ENCODE peak calls at places on chromosomes 16 and 17, in nine cellular contexts. One of them, this sample, is unnamed.

GRCh38 chr16:17497648-17498047 is 26.9 kb upstream of the XYLT1 start:
- DNase-seq in activated T-helper 1 cell treated with anti-CD3 and anti-CD28 coated beads, Interleukin-2, amount 50 U/mL, for 16 hours: no peak
- DNase-seq in tibial artery: no peak
- DNase-seq in D341Med: no peak
- DNase-seq in GM04504: no peak
- DNase-seq in NCI-H1048: no peak
- DNase-seq in bronchial epithelial cell: no peak
- DNase-seq in H9: no peak
- DNase-seq in SK-N-MC: no peak
- DNase-seq in this sample: no peak

GRCh38 chr17:76262732-76263344 is 2.3 kb upstream of the UBALD2 start:
- DNase-seq in activated T-helper 1 cell treated with anti-CD3 and anti-CD28 coated beads, Interleukin-2, amount 50 U/mL, for 16 hours: no peak
- DNase-seq in tibial artery: no peak
- DNase-seq in D341Med: peak
- DNase-seq in GM04504: no peak
- DNase-seq in NCI-H1048: no peak
- DNase-seq in bronchial epithelial cell: peak
- DNase-seq in H9: no peak
- DNase-seq in SK-N-MC: no peak
- DNase-seq in this sample: peak

GRCh38 chr16:28200661-28201060 is 11.1 kb downstream of the XPO6 start:
- DNase-seq in activated T-helper 1 cell treated with anti-CD3 and anti-CD28 coated beads, Interleukin-2, amount 50 U/mL, for 16 hours: no peak
- DNase-seq in tibial artery: no peak
- DNase-seq in D341Med: no peak
- DNase-seq in GM04504: no peak
- DNase-seq in NCI-H1048: no peak
- DNase-seq in bronchial epithelial cell: no peak
- DNase-seq in H9: no peak
- DNase-seq in SK-N-MC: no peak
- DNase-seq in this sample: no peak

GRCh38 chr17:48555616-48556533 is 11.0 kb upstream of the HOXB2 start:
- DNase-seq in activated T-helper 1 cell treated with anti-CD3 and anti-CD28 coated beads, Interleukin-2, amount 50 U/mL, for 16 hours: no peak
- DNase-seq in tibial artery: no peak
- DNase-seq in D341Med: no peak
- DNase-seq in GM04504: no peak
- DNase-seq in NCI-H1048: no peak
- DNase-seq in bronchial epithelial cell: no peak
- DNase-seq in H9: peak
- DNase-seq in SK-N-MC: no peak
- DNase-seq in this sample: no peak

GRCh38 chr17:11738151-11738550 is 139.9 kb downstream of the DNAH9 start:
- DNase-seq in activated T-helper 1 cell treated with anti-CD3 and anti-CD28 coated beads, Interleukin-2, amount 50 U/mL, for 16 hours: no peak
- DNase-seq in tibial artery: no peak
- DNase-seq in D341Med: no peak
- DNase-seq in GM04504: no peak
- DNase-seq in NCI-H1048: no peak
- DNase-seq in bronchial epithelial cell: no peak
- DNase-seq in H9: no peak
- DNase-seq in SK-N-MC: no peak
- DNase-seq in this sample: no peak

GRCh38 chr17:76053230-76054111 is 18.8 kb downstream of the SRP68 start:
- DNase-seq in activated T-helper 1 cell treated with anti-CD3 and anti-CD28 coated beads, Interleukin-2, amount 50 U/mL, for 16 hours: no peak
- DNase-seq in tibial artery: no peak
- DNase-seq in D341Med: no peak
- DNase-seq in GM04504: no peak
- DNase-seq in NCI-H1048: no peak
- DNase-seq in bronchial epithelial cell: peak
- DNase-seq in H9: no peak
- DNase-seq in SK-N-MC: no peak
- DNase-seq in this sample: peak

GRCh38 chr16:28623172-28623711 is 13.4 kb upstream of the SULT1A1 start:
- DNase-seq in activated T-helper 1 cell treated with anti-CD3 and anti-CD28 coated beads, Interleukin-2, amount 50 U/mL, for 16 hours: peak
- DNase-seq in tibial artery: no peak
- DNase-seq in D341Med: peak
- DNase-seq in GM04504: no peak
- DNase-seq in NCI-H1048: no peak
- DNase-seq in bronchial epithelial cell: peak
- DNase-seq in H9: peak
- DNase-seq in SK-N-MC: no peak
- DNase-seq in this sample: peak

GRCh38 chr17:40056379-40057005 is 2.3 kb upstream of the MED24 start:
- DNase-seq in activated T-helper 1 cell treated with anti-CD3 and anti-CD28 coated beads, Interleukin-2, amount 50 U/mL, for 16 hours: no peak
- DNase-seq in tibial artery: no peak
- DNase-seq in D341Med: no peak
- DNase-seq in GM04504: no peak
- DNase-seq in NCI-H1048: no peak
- DNase-seq in bronchial epithelial cell: no peak
- DNase-seq in H9: no peak
- DNase-seq in SK-N-MC: no peak
- DNase-seq in this sample: no peak

GRCh38 chr17:42459256-42459982 is 741 bp downstream of the ATP6V0A1 start:
- DNase-seq in activated T-helper 1 cell treated with anti-CD3 and anti-CD28 coated beads, Interleukin-2, amount 50 U/mL, for 16 hours: no peak
- DNase-seq in tibial artery: peak
- DNase-seq in D341Med: peak
- DNase-seq in GM04504: no peak
- DNase-seq in NCI-H1048: no peak
- DNase-seq in bronchial epithelial cell: peak
- DNase-seq in H9: peak
- DNase-seq in SK-N-MC: no peak
- DNase-seq in this sample: peak

GRCh38 chr17:67830440-67830839 is 5.1 kb downstream of the BPTF start:
- DNase-seq in activated T-helper 1 cell treated with anti-CD3 and anti-CD28 coated beads, Interleukin-2, amount 50 U/mL, for 16 hours: no peak
- DNase-seq in tibial artery: no peak
- DNase-seq in D341Med: no peak
- DNase-seq in GM04504: no peak
- DNase-seq in NCI-H1048: no peak
- DNase-seq in bronchial epithelial cell: no peak
- DNase-seq in H9: peak
- DNase-seq in SK-N-MC: no peak
- DNase-seq in this sample: no peak

GRCh38 chr17:82863941-82864720 is 24.3 kb upstream of the ZNF750 start:
- DNase-seq in activated T-helper 1 cell treated with anti-CD3 and anti-CD28 coated beads, Interleukin-2, amount 50 U/mL, for 16 hours: peak
- DNase-seq in tibial artery: no peak
- DNase-seq in D341Med: no peak
- DNase-seq in GM04504: peak
- DNase-seq in NCI-H1048: no peak
- DNase-seq in bronchial epithelial cell: peak
- DNase-seq in H9: no peak
- DNase-seq in SK-N-MC: peak
- DNase-seq in this sample: peak

GRCh38 chr16:55003916-55004315 is 73.3 kb downstream of the IRX5 start:
- DNase-seq in activated T-helper 1 cell treated with anti-CD3 and anti-CD28 coated beads, Interleukin-2, amount 50 U/mL, for 16 hours: no peak
- DNase-seq in tibial artery: no peak
- DNase-seq in D341Med: no peak
- DNase-seq in GM04504: no peak
- DNase-seq in NCI-H1048: no peak
- DNase-seq in bronchial epithelial cell: no peak
- DNase-seq in H9: no peak
- DNase-seq in SK-N-MC: no peak
- DNase-seq in this sample: no peak

GRCh38 chr17:68963958-68964357 is 8.8 kb upstream of the ABCA8 start:
- DNase-seq in activated T-helper 1 cell treated with anti-CD3 and anti-CD28 coated beads, Interleukin-2, amount 50 U/mL, for 16 hours: no peak
- DNase-seq in tibial artery: no peak
- DNase-seq in D341Med: no peak
- DNase-seq in GM04504: no peak
- DNase-seq in NCI-H1048: no peak
- DNase-seq in bronchial epithelial cell: no peak
- DNase-seq in H9: no peak
- DNase-seq in SK-N-MC: no peak
- DNase-seq in this sample: peak

GRCh38 chr17:13520899-13521572 is 80.7 kb downstream of the HS3ST3A1 start:
- DNase-seq in activated T-helper 1 cell treated with anti-CD3 and anti-CD28 coated beads, Interleukin-2, amount 50 U/mL, for 16 hours: no peak
- DNase-seq in tibial artery: no peak
- DNase-seq in D341Med: no peak
- DNase-seq in GM04504: peak
- DNase-seq in NCI-H1048: no peak
- DNase-seq in bronchial epithelial cell: no peak
- DNase-seq in H9: no peak
- DNase-seq in SK-N-MC: no peak
- DNase-seq in this sample: no peak

GRCh38 chr17:39775075-39775474 is 37.3 kb downstream of the GRB7 start:
- DNase-seq in activated T-helper 1 cell treated with anti-CD3 and anti-CD28 coated beads, Interleukin-2, amount 50 U/mL, for 16 hours: no peak
- DNase-seq in tibial artery: no peak
- DNase-seq in D341Med: no peak
- DNase-seq in GM04504: no peak
- DNase-seq in NCI-H1048: no peak
- DNase-seq in bronchial epithelial cell: no peak
- DNase-seq in H9: no peak
- DNase-seq in SK-N-MC: no peak
- DNase-seq in this sample: no peak

GRCh38 chr17:19343256-19343630 is 19.3 kb downstream of the B9D1 start:
- DNase-seq in activated T-helper 1 cell treated with anti-CD3 and anti-CD28 coated beads, Interleukin-2, amount 50 U/mL, for 16 hours: no peak
- DNase-seq in tibial artery: no peak
- DNase-seq in D341Med: no peak
- DNase-seq in GM04504: no peak
- DNase-seq in NCI-H1048: no peak
- DNase-seq in bronchial epithelial cell: no peak
- DNase-seq in H9: no peak
- DNase-seq in SK-N-MC: no peak
- DNase-seq in this sample: no peak

GRCh38 chr16:67199808-67200198 is 872 bp downstream of the ELMO3 start:
- DNase-seq in activated T-helper 1 cell treated with anti-CD3 and anti-CD28 coated beads, Interleukin-2, amount 50 U/mL, for 16 hours: no peak
- DNase-seq in tibial artery: no peak
- DNase-seq in D341Med: no peak
- DNase-seq in GM04504: no peak
- DNase-seq in NCI-H1048: no peak
- DNase-seq in bronchial epithelial cell: no peak
- DNase-seq in H9: peak
- DNase-seq in SK-N-MC: no peak
- DNase-seq in this sample: no peak

GRCh38 chr16:85459529-85460251 is 153.4 kb upstream of the GSE1 start:
- DNase-seq in activated T-helper 1 cell treated with anti-CD3 and anti-CD28 coated beads, Interleukin-2, amount 50 U/mL, for 16 hours: no peak
- DNase-seq in tibial artery: peak
- DNase-seq in D341Med: no peak
- DNase-seq in GM04504: no peak
- DNase-seq in NCI-H1048: no peak
- DNase-seq in bronchial epithelial cell: no peak
- DNase-seq in H9: no peak
- DNase-seq in SK-N-MC: no peak
- DNase-seq in this sample: no peak

GRCh38 chr16:15897834-15898254 is 9.4 kb upstream of the CEP20 start:
- DNase-seq in activated T-helper 1 cell treated with anti-CD3 and anti-CD28 coated beads, Interleukin-2, amount 50 U/mL, for 16 hours: no peak
- DNase-seq in tibial artery: no peak
- DNase-seq in D341Med: no peak
- DNase-seq in GM04504: peak
- DNase-seq in NCI-H1048: no peak
- DNase-seq in bronchial epithelial cell: peak
- DNase-seq in H9: no peak
- DNase-seq in SK-N-MC: no peak
- DNase-seq in this sample: peak